ENCODE peak calls at places on chromosomes 13 and 19, in five cellular contexts. I is neural crest cell; R is stromal cell of bone marrow; S is stimulated activated CD4-positive, alpha-beta T cell treated with anti-CD3 and anti-CD28 coated beads, Interleukin-15, amount 100 ng/mL, for 1 hour; X is stimulated activated CD8-positive, alpha-beta memory T cell treated with anti-CD3 and anti-CD28 coated beads, Interleukin-2, amount 100 ng/mL, for 1 hour. J is an unnamed sample.

GRCh38 chr13:112819816-112820215 is 130.0 kb downstream of the ATP11A start:
- DNase-seq in I (no peak), R (no peak), S (no peak), X (no peak), J (no peak)

GRCh38 chr19:16373539-16373938 is 48.9 kb downstream of the KLF2 start:
- DNase-seq in I (no peak), R (peak; percentile 86), S (no peak), X (no peak), J (no peak)

GRCh38 chr19:54905908-54906511 is at the start of gene NCR1:
- DNase-seq in I (no peak), R (no peak), S (no peak), X (peak; percentile 11), J (no peak)

GRCh38 chr13:42048625-42049453 is at the start of gene DGKH:
- DNase-seq in I (peak; percentile 66), R (peak; percentile 44), S (peak; percentile 48), X (no peak), J (peak; percentile 38)

GRCh38 chr13:73090116-73090811 is 31.5 kb downstream of the KLF5 start:
- DNase-seq in I (no peak), R (no peak), S (no peak), X (no peak), J (no peak)

GRCh38 chr13:44313674-44314073 is 60.0 kb upstream of the SERP2 start:
- DNase-seq in I (no peak), R (peak; percentile 84), S (no peak), X (no peak), J (no peak)

GRCh38 chr19:14654786-14655185 is 19.9 kb downstream of the ADGRE3 start:
- DNase-seq in I (no peak), R (no peak), S (no peak), X (no peak), J (no peak)

GRCh38 chr13:42312817-42313431 is 41.0 kb downstream of the AKAP11 start:
- DNase-seq in I (no peak), R (no peak), S (no peak), X (no peak), J (no peak)

GRCh38 chr13:47656651-47657050 is 344.4 kb downstream of the SUCLA2 start:
- DNase-seq in I (no peak), R (no peak), S (no peak), X (no peak), J (no peak)

GRCh38 chr13:65971541-65971940 is 1258.6 kb downstream of the PCDH9 start:
- DNase-seq in I (no peak), R (no peak), S (no peak), X (no peak), J (no peak)

GRCh38 chr13:97321616-97322321 is 99.6 kb downstream of the MBNL2 start:
- DNase-seq in I (no peak), R (no peak), S (no peak), X (no peak), J (no peak)